ENCODE peak calls at places on chromosomes 2 and 18, in ten cellular contexts. I is left ventricle myocardium superior, W is GM23338, Q is cardiac fibroblast, R is foreskin fibroblast, D is T follicular helper cell, U is choroid plexus epithelial cell, N is iris pigment epithelial cell, T is ovary, H is COR-L47. F is an unnamed sample.

GRCh38 chr18:76458522-76459311 is 36.3 kb downstream of the ZNF516 start:
- DNase-seq in I (peak; percentile 23), W (no peak), Q (no peak), R (no peak), D (no peak), U (no peak), N (no peak), T (peak; percentile 14), H (no peak), F (no peak)

GRCh38 chr18:49441338-49441938 is 19.0 kb downstream of the DYM start:
- DNase-seq in I (no peak), W (no peak), Q (no peak), R (no peak), D (no peak), U (no peak), N (no peak), T (no peak), H (no peak), F (no peak)

GRCh38 chr2:238848566-238848940 is 668 bp downstream of the TWIST2 start:
- DNase-seq in I (no peak), W (peak; percentile 15), Q (no peak), R (no peak), D (no peak), U (no peak), N (no peak), T (no peak), H (no peak), F (no peak)

GRCh38 chr2:1231664-1232063 is 181.6 kb upstream of the TPO start:
- DNase-seq in I (no peak), W (no peak), Q (no peak), R (no peak), D (no peak), U (no peak), N (no peak), T (no peak), H (peak; percentile 98), F (no peak)

GRCh38 chr2:139439100-139439499 is 658.9 kb upstream of the NXPH2 start:
- DNase-seq in I (no peak), W (no peak), Q (no peak), R (no peak), D (no peak), U (no peak), N (no peak), T (no peak), H (no peak), F (no peak)

GRCh38 chr2:29607025-29607424 is 314.4 kb downstream of the ALK start:
- DNase-seq in I (no peak), W (no peak), Q (no peak), R (no peak), D (no peak), U (no peak), N (no peak), T (no peak), H (no peak), F (no peak)

GRCh38 chr2:25411281-25411680 is 69.6 kb upstream of the DNMT3A start:
- DNase-seq in I (no peak), W (no peak), Q (no peak), R (no peak), D (no peak), U (no peak), N (no peak), T (no peak), H (no peak), F (no peak)

GRCh38 chr2:208980321-208980720 is 443.5 kb upstream of the MAP2 start:
- DNase-seq in I (no peak), W (no peak), Q (no peak), R (no peak), D (no peak), U (no peak), N (no peak), T (no peak), H (no peak), F (no peak)

GRCh38 chr18:47118986-47119385 is 31.3 kb downstream of the HDHD2 start:
- DNase-seq in I (no peak), W (no peak), Q (peak; percentile 52), R (no peak), D (no peak), U (no peak), N (peak; percentile 45), T (no peak), H (no peak), F (no peak)

GRCh38 chr2:43823751-43824150 is 14.9 kb downstream of the ABCG5 start:
- DNase-seq in I (no peak), W (no peak), Q (no peak), R (no peak), D (no peak), U (no peak), N (no peak), T (no peak), H (no peak), F (no peak)

GRCh38 chr2:185771396-185771795 is 32.8 kb downstream of the FSIP2 start:
- DNase-seq in I (no peak), W (no peak), Q (no peak), R (no peak), D (no peak), U (no peak), N (no peak), T (no peak), H (no peak), F (no peak)

GRCh38 chr2:64426191-64426952 is 27.6 kb upstream of the LGALSL start:
- DNase-seq in I (no peak), W (no peak), Q (no peak), R (peak; percentile 19), D (no peak), U (peak; percentile 14), N (peak; percentile 16), T (no peak), H (no peak), F (no peak)

GRCh38 chr2:203396667-203397066 is 68.5 kb downstream of the ABI2 start:
- DNase-seq in I (no peak), W (peak; percentile 90), Q (no peak), R (no peak), D (no peak), U (peak; percentile 32), N (no peak), T (no peak), H (no peak), F (no peak)

GRCh38 chr2:143429932-143430331 is 300.7 kb downstream of the ARHGAP15 start:
- DNase-seq in I (no peak), W (no peak), Q (peak; percentile 72), R (peak; percentile 8), D (no peak), U (peak; percentile 65), N (peak; percentile 57), T (no peak), H (no peak), F (no peak)

GRCh38 chr2:69762513-69763494 is 20.9 kb downstream of the ANXA4 start:
- DNase-seq in I (no peak), W (no peak), Q (no peak), R (peak; percentile 46), D (no peak), U (no peak), N (no peak), T (no peak), H (no peak), F (no peak)

GRCh38 chr2:72036173-72036545 is 111.5 kb downstream of the CYP26B1 start:
- DNase-seq in I (no peak), W (no peak), Q (no peak), R (no peak), D (no peak), U (no peak), N (no peak), T (no peak), H (no peak), F (no peak)

GRCh38 chr2:237653791-237654558 is 26.6 kb downstream of the LRRFIP1 start:
- DNase-seq in I (no peak), W (no peak), Q (no peak), R (no peak), D (no peak), U (no peak), N (no peak), T (no peak), H (no peak), F (no peak)

GRCh38 chr2:231605607-231606091 is 13.0 kb downstream of the TEX44 start:
- DNase-seq in I (peak; percentile 69), W (no peak), Q (no peak), R (no peak), D (no peak), U (no peak), N (no peak), T (peak; percentile 48), H (no peak), F (no peak)

GRCh38 chr2:15748736-15749323 is 157.2 kb downstream of the DDX1 start:
- DNase-seq in I (no peak), W (peak; percentile 92), Q (peak; percentile 20), R (no peak), D (no peak), U (peak; percentile 51), N (peak; percentile 35), T (no peak), H (no peak), F (peak; percentile 75)

GRCh38 chr18:58520964-58521363 is 107.9 kb downstream of the ALPK2 start:
- DNase-seq in I (no peak), W (no peak), Q (no peak), R (no peak), D (no peak), U (no peak), N (peak; percentile 61), T (no peak), H (no peak), F (no peak)

GRCh38 chr2:63049291-63050185 is 1.1 kb upstream of the OTX1 start:
- DNase-seq in I (no peak), W (peak; percentile 78), Q (peak; percentile 31), R (peak; percentile 24), D (no peak), U (no peak), N (peak; percentile 26), T (peak; percentile 18), H (no peak), F (peak; percentile 16)

GRCh38 chr18:22424564-22424963 is 6.8 kb upstream of the CTAGE1 start:
- DNase-seq in I (no peak), W (no peak), Q (no peak), R (no peak), D (no peak), U (peak; percentile 58), N (no peak), T (no peak), H (no peak), F (no peak)

GRCh38 chr2:219155054-219155644 is 5.5 kb downstream of the NHEJ1 start:
- DNase-seq in I (no peak), W (peak; percentile 94), Q (peak; percentile 84), R (peak; percentile 80), D (peak; percentile 10), U (peak; percentile 83), N (peak; percentile 54), T (peak; percentile 42), H (peak; percentile 89), F (peak; percentile 46)

GRCh38 chr2:214310319-214310718 is 100.5 kb upstream of the VWC2L start:
- DNase-seq in I (no peak), W (peak; percentile 43), Q (peak; percentile 6), R (no peak), D (no peak), U (peak; percentile 12), N (peak; percentile 9), T (no peak), H (no peak), F (no peak)

GRCh38 chr18:58997811-58998337 is 133.2 kb downstream of the ZNF532 start:
- DNase-seq in I (no peak), W (no peak), Q (peak; percentile 93), R (peak; percentile 93), D (no peak), U (peak; percentile 87), N (peak; percentile 85), T (peak; percentile 50), H (no peak), F (no peak)

GRCh38 chr2:72893594-72894319 is 6.5 kb downstream of the SPR start:
- DNase-seq in I (peak; percentile 65), W (peak; percentile 88), Q (peak; percentile 82), R (peak; percentile 85), D (no peak), U (peak; percentile 85), N (peak; percentile 76), T (no peak), H (peak; percentile 54), F (peak; percentile 84)

GRCh38 chr2:241853651-241854341 is 4.9 kb downstream of the PDCD1 start:
- DNase-seq in I (peak; percentile 50), W (no peak), Q (no peak), R (no peak), D (no peak), U (no peak), N (no peak), T (peak; percentile 27), H (no peak), F (no peak)

GRCh38 chr2:218186355-218186766 is 19.6 kb upstream of the CXCR1 start:
- DNase-seq in I (peak; percentile 57), W (peak; percentile 91), Q (peak; percentile 83), R (peak; percentile 79), D (peak; percentile 56), U (peak; percentile 86), N (peak; percentile 67), T (peak; percentile 74), H (peak; percentile 53), F (peak; percentile 70)

F was measured in endothelial cell.